ENCODE peak calls at places on chromosome 16, in nine cellular contexts. X is cardiac fibroblast; Z is HT-29; P is stimulated activated CD4-positive, alpha-beta T cell treated with anti-CD3 and anti-CD28 coated beads, Interleukin-15, amount 100 ng/mL, for 24 hours; R is SJCRH30; J is RCC 7860; N is GF-D8; O is activated CD4-positive, alpha-beta T cell treated with anti-CD3 and anti-CD28 coated beads for 48 hours; H is HuH-7. L is an unnamed sample.

GRCh38 chr16:73147958-73148357 is 100.0 kb upstream of the ZFHX3 start:
- DNase-seq in X (no peak), Z (no peak), P (no peak), R (no peak), J (no peak), N (no peak), O (no peak), H (no peak), L (no peak)

GRCh38 chr16:68590201-68590994 is 51.3 kb downstream of the ZFP90 start:
- DNase-seq in X (peak), Z (peak), P (peak), R (peak), J (no peak), N (no peak), O (peak), H (peak), L (peak)

GRCh38 chr16:89828199-89828869 is at the start of gene SPIRE2:
- DNase-seq in X (peak), Z (peak), P (peak), R (peak), J (peak), N (no peak), O (peak), H (peak), L (peak)

GRCh38 chr16:24984903-24985675 is 30.1 kb downstream of the ARHGAP17 start:
- DNase-seq in X (no peak), Z (no peak), P (no peak), R (no peak), J (no peak), N (no peak), O (no peak), H (no peak), L (no peak)

GRCh38 chr16:75002474-75002873 is 3.6 kb downstream of the ZNRF1 start:
- DNase-seq in X (no peak), Z (no peak), P (no peak), R (no peak), J (no peak), N (peak), O (no peak), H (no peak), L (no peak)

GRCh38 chr16:47643610-47644009 is 182.5 kb downstream of the PHKB start:
- DNase-seq in X (no peak), Z (no peak), P (no peak), R (no peak), J (no peak), N (no peak), O (no peak), H (no peak), L (no peak)

GRCh38 chr16:8989099-8989878 is 25.6 kb upstream of the USP7 start:
- DNase-seq in X (no peak), Z (no peak), P (no peak), R (no peak), J (peak), N (no peak), O (no peak), H (no peak), L (no peak)

GRCh38 chr16:74169687-74170522 is 126.7 kb upstream of the PSMD7 start:
- DNase-seq in X (peak), Z (peak), P (no peak), R (no peak), J (no peak), N (no peak), O (no peak), H (no peak), L (no peak)

GRCh38 chr16:87318158-87318644 is 1.0 kb upstream of the C16orf95 start:
- DNase-seq in X (peak), Z (peak), P (no peak), R (no peak), J (peak), N (no peak), O (no peak), H (peak), L (no peak)

GRCh38 chr16:24944206-24944605 is 71.0 kb downstream of the ARHGAP17 start:
- DNase-seq in X (no peak), Z (no peak), P (no peak), R (no peak), J (no peak), N (no peak), O (no peak), H (no peak), L (no peak)

GRCh38 chr16:66103245-66103644 is 263.2 kb upstream of the CDH5 start:
- DNase-seq in X (peak), Z (no peak), P (no peak), R (no peak), J (no peak), N (no peak), O (no peak), H (no peak), L (no peak)

GRCh38 chr16:56611281-56611833 is 3.0 kb downstream of the MT2A start:
- DNase-seq in X (peak), Z (no peak), P (peak), R (no peak), J (peak), N (no peak), O (peak), H (no peak), L (no peak)

GRCh38 chr16:4328580-4329353 is 12.9 kb downstream of the GLIS2 start:
- DNase-seq in X (no peak), Z (no peak), P (no peak), R (no peak), J (no peak), N (no peak), O (no peak), H (no peak), L (no peak)

GRCh38 chr16:2465653-2466415 is 5.3 kb upstream of the NTN3 start:
- DNase-seq in X (no peak), Z (no peak), P (no peak), R (peak), J (no peak), N (no peak), O (no peak), H (no peak), L (no peak)

GRCh38 chr16:80084163-80084562 is 456.6 kb upstream of the DYNLRB2 start:
- DNase-seq in X (peak), Z (no peak), P (no peak), R (no peak), J (no peak), N (no peak), O (no peak), H (no peak), L (no peak)

GRCh38 chr16:85056211-85056748 is 28.7 kb downstream of the KIAA0513 start:
- DNase-seq in X (peak), Z (no peak), P (peak), R (no peak), J (no peak), N (no peak), O (peak), H (peak), L (no peak)

GRCh38 chr16:49484454-49484853 is 110.8 kb downstream of the C16orf78 start:
- DNase-seq in X (peak), Z (no peak), P (peak), R (peak), J (no peak), N (no peak), O (peak), H (peak), L (peak)

GRCh38 chr16:89922477-89922883 is 662 bp upstream of the TUBB3 start:
- DNase-seq in X (peak), Z (peak), P (peak), R (peak), J (peak), N (no peak), O (peak), H (peak), L (peak)

GRCh38 chr16:268141-269053 is 7.3 kb downstream of the RGS11 start:
- DNase-seq in X (no peak), Z (peak), P (no peak), R (no peak), J (no peak), N (no peak), O (no peak), H (no peak), L (no peak)

GRCh38 chr16:85200471-85201278 is 88.4 kb upstream of the CIBAR2 start:
- DNase-seq in X (no peak), Z (peak), P (no peak), R (no peak), J (no peak), N (no peak), O (no peak), H (no peak), L (no peak)

GRCh38 chr16:53433930-53434435 is 288 bp upstream of the RBL2 start:
- DNase-seq in X (peak), Z (no peak), P (no peak), R (peak), J (no peak), N (peak), O (no peak), H (peak), L (no peak)

GRCh38 chr16:16025214-16025968 is 76.0 kb downstream of the ABCC1 start:
- DNase-seq in X (peak), Z (no peak), P (peak), R (no peak), J (peak), N (no peak), O (peak), H (no peak), L (no peak)

GRCh38 chr16:4709481-4709880 is 16.1 kb downstream of the NUDT16L1 start:
- DNase-seq in X (no peak), Z (no peak), P (no peak), R (no peak), J (no peak), N (no peak), O (no peak), H (no peak), L (no peak)

GRCh38 chr16:48494742-48495141 is 109.5 kb upstream of the SIAH1 start:
- DNase-seq in X (no peak), Z (no peak), P (no peak), R (no peak), J (no peak), N (no peak), O (no peak), H (no peak), L (no peak)

GRCh38 chr16:31052131-31052530 is 18.8 kb downstream of the STX4 start:
- DNase-seq in X (peak), Z (peak), P (no peak), R (peak), J (peak), N (no peak), O (peak), H (no peak), L (no peak)

GRCh38 chr16:87343753-87344050 is 26.5 kb upstream of the C16orf95 start:
- DNase-seq in X (no peak), Z (no peak), P (no peak), R (no peak), J (no peak), N (no peak), O (no peak), H (no peak), L (no peak)

GRCh38 chr16:17777461-17777863 is 306.7 kb upstream of the XYLT1 start:
- DNase-seq in X (no peak), Z (no peak), P (no peak), R (no peak), J (no peak), N (no peak), O (no peak), H (no peak), L (no peak)

GRCh38 chr16:12709807-12710206 is 93.9 kb downstream of the CPPED1 start:
- DNase-seq in X (no peak), Z (no peak), P (no peak), R (no peak), J (no peak), N (no peak), O (no peak), H (no peak), L (no peak)